ENCODE peak calls at places on chromosomes 13 and 19, in nine cellular contexts. G, O, X, B, N, I, L, Q and M are unnamed samples.

GRCh38 chr19:27794444-27795042 is 1418.4 kb downstream of the UQCRFS1 start:
- DNase-seq in G (no peak), O (no peak), X (no peak), B (peak; percentile 37), N (no peak), I (no peak), L (peak; percentile 49), Q (no peak), M (no peak)

GRCh38 chr19:23949611-23950010 is 34.9 kb downstream of the ZNF726 start:
- DNase-seq in G (no peak), O (no peak), X (no peak), B (peak; percentile 1), N (no peak), I (no peak), L (peak; percentile 18), Q (no peak), M (no peak)

GRCh38 chr19:18562086-18562485 is 4.4 kb downstream of the KXD1 start:
- DNase-seq in G (no peak), O (no peak), X (no peak), B (peak; percentile 44), N (no peak), I (no peak), L (peak; percentile 64), Q (no peak), M (no peak)

GRCh38 chr13:111469450-111469849 is 149.0 kb downstream of the TEX29 start:
- DNase-seq in G (no peak), O (no peak), X (no peak), B (no peak), N (no peak), I (no peak), L (no peak), Q (no peak), M (peak; percentile 22)

GRCh38 chr13:36904219-36904618 is 15.8 kb downstream of the SMAD9 start:
- DNase-seq in G (peak; percentile 38), O (peak; percentile 27), X (peak; percentile 97), B (no peak), N (no peak), I (no peak), L (no peak), Q (no peak), M (no peak)

GRCh38 chr13:32019612-32020233 is 11.9 kb upstream of the FRY start:
- DNase-seq in G (peak; percentile 40), O (peak; percentile 25), X (peak; percentile 15), B (peak; percentile 76), N (peak; percentile 9), I (peak; percentile 56), L (peak; percentile 79), Q (no peak), M (no peak)

GRCh38 chr19:33273065-33273736 is 29.1 kb downstream of the CEBPA start:
- DNase-seq in G (no peak), O (no peak), X (no peak), B (peak; percentile 22), N (no peak), I (no peak), L (no peak), Q (no peak), M (peak; percentile 69)

GRCh38 chr13:49627831-49628652 is at the start of gene ARL11:
- DNase-seq in G (peak; percentile 54), O (peak; percentile 80), X (no peak), B (no peak), N (peak; percentile 46), I (peak; percentile 32), L (no peak), Q (no peak), M (peak; percentile 61)

GRCh38 chr19:39237200-39238184 is 7.3 kb downstream of the IFNL3 start:
- DNase-seq in G (peak; percentile 60), O (peak; percentile 74), X (no peak), B (no peak), N (peak; percentile 41), I (peak; percentile 96), L (no peak), Q (no peak), M (peak; percentile 85)

GRCh38 chr13:98454389-98454881 is 122.5 kb downstream of the STK24 start:
- DNase-seq in G (peak; percentile 34), O (no peak), X (peak; percentile 69), B (peak; percentile 94), N (no peak), I (no peak), L (peak; percentile 84), Q (no peak), M (no peak)

GRCh38 chr19:46381746-46382345 is 31.5 kb downstream of the CCDC8 start:
- DNase-seq in G (no peak), O (no peak), X (no peak), B (no peak), N (no peak), I (no peak), L (no peak), Q (no peak), M (peak; percentile 26)

GRCh38 chr13:30798776-30799625 is 63.7 kb downstream of the ALOX5AP start:
- DNase-seq in G (no peak), O (no peak), X (no peak), B (no peak), N (no peak), I (no peak), L (peak; percentile 75), Q (no peak), M (no peak)

GRCh38 chr13:39455534-39456175 is 147.3 kb downstream of the LHFPL6 start:
- DNase-seq in G (no peak), O (no peak), X (no peak), B (peak; percentile 13), N (no peak), I (no peak), L (peak; percentile 73), Q (no peak), M (no peak)